ENCODE peak calls at places on chromosomes 2 and 18, in nine cellular contexts. A is breast epithelium; B is GM03348; F is neural crest cell; N is uterus; Z is SK-MEL-5; V is T1000; H is stimulated activated CD8-positive, alpha-beta memory T cell treated with anti-CD3 and anti-CD28 coated beads, Interleukin-12 subunit alpha, Interleukin-12 subunit beta, amount 100 ng/mL, for 4 hours; O is mesothelial cell of epicardium. J is an unnamed sample.

GRCh38 chr2:74488643-74489481 is 6.0 kb downstream of the TTC31 start:
- DNase-seq in A (no peak), B (no peak), F (no peak), N (no peak), Z (no peak), V (no peak), H (no peak), O (no peak), J (no peak)

GRCh38 chr2:151632993-151633592 is 101.2 kb downstream of the NEB start:
- DNase-seq in A (no peak), B (peak; percentile 36), F (no peak), N (no peak), Z (peak; percentile 42), V (no peak), H (no peak), O (no peak), J (no peak)

GRCh38 chr2:45941758-45942738 is 290.6 kb downstream of the PRKCE start:
- DNase-seq in A (no peak), B (no peak), F (no peak), N (no peak), Z (no peak), V (no peak), H (no peak), O (no peak), J (no peak)

GRCh38 chr2:100615886-100616285 is 53.1 kb downstream of the PDCL3 start:
- DNase-seq in A (no peak), B (no peak), F (no peak), N (no peak), Z (no peak), V (no peak), H (no peak), O (no peak), J (no peak)

GRCh38 chr2:183010112-183010511 is 28.1 kb downstream of the NCKAP1 start:
- DNase-seq in A (no peak), B (no peak), F (no peak), N (no peak), Z (peak; percentile 54), V (no peak), H (no peak), O (no peak), J (peak; percentile 21)

GRCh38 chr2:47485751-47486300 is 82.9 kb downstream of the MSH2 start:
- DNase-seq in A (no peak), B (peak; percentile 51), F (no peak), N (no peak), Z (no peak), V (no peak), H (no peak), O (no peak), J (no peak)

GRCh38 chr18:70376914-70377258 is 88.0 kb downstream of the SOCS6 start:
- DNase-seq in A (no peak), B (no peak), F (no peak), N (no peak), Z (no peak), V (no peak), H (no peak), O (no peak), J (peak; percentile 72)

GRCh38 chr2:99980200-99980599 is 162.2 kb downstream of the AFF3 start:
- DNase-seq in A (no peak), B (no peak), F (no peak), N (no peak), Z (no peak), V (no peak), H (no peak), O (no peak), J (no peak)

GRCh38 chr18:79400091-79400590 is 4.4 kb downstream of the NFATC1 start:
- DNase-seq in A (peak; percentile 78), B (peak; percentile 91), F (no peak), N (peak; percentile 67), Z (no peak), V (no peak), H (peak; percentile 40), O (no peak), J (no peak)

GRCh38 chr2:204445149-204445548 is 100.1 kb upstream of the PARD3B start:
- DNase-seq in A (no peak), B (no peak), F (no peak), N (no peak), Z (no peak), V (no peak), H (no peak), O (no peak), J (no peak)

J was measured in kidney glomerular epithelial cell.